ENCODE peak calls at places on chromosomes 11 and 22, in seven cellular contexts. W is stomach, B is bronchial epithelial cell, O is GM23338, K is choroid plexus epithelial cell, X is tibial nerve, N is brain microvascular endothelial cell. F is an unnamed sample.

GRCh38 chr11:45803981-45804805 is 756 bp upstream of the SLC35C1 start:
- DNase-seq in W (peak), B (peak), O (peak), K (peak), X (peak), N (peak), F (no peak)

GRCh38 chr11:75031224-75031753 is 42.6 kb downstream of the NEU3 start:
- DNase-seq in W (no peak), B (peak), O (no peak), K (peak), X (no peak), N (peak), F (no peak)

GRCh38 chr22:24230911-24231656 is 13.8 kb downstream of the GGT5 start:
- DNase-seq in W (peak), B (no peak), O (peak), K (no peak), X (no peak), N (no peak), F (no peak)

GRCh38 chr11:128711136-128711535 is 17.3 kb downstream of the FLI1 start:
- DNase-seq in W (no peak), B (peak), O (no peak), K (peak), X (no peak), N (peak), F (no peak)

GRCh38 chr11:116703421-116703820 is 69.4 kb downstream of the BUD13 start:
- DNase-seq in W (no peak), B (no peak), O (peak), K (no peak), X (no peak), N (no peak), F (no peak)

GRCh38 chr11:77283101-77283500 is 18.4 kb downstream of the GDPD4 start:
- DNase-seq in W (no peak), B (no peak), O (no peak), K (no peak), X (no peak), N (no peak), F (no peak)

GRCh38 chr11:46392421-46393230 is 1.1 kb upstream of the CHRM4 start:
- DNase-seq in W (peak), B (peak), O (peak), K (peak), X (peak), N (peak), F (peak)

GRCh38 chr11:2929511-2929879 is 275 bp upstream of the PHLDA2 start:
- DNase-seq in W (peak), B (peak), O (no peak), K (peak), X (no peak), N (peak), F (no peak)

GRCh38 chr11:65524010-65524746 is 705 bp upstream of the SCYL1 start:
- DNase-seq in W (no peak), B (peak), O (no peak), K (no peak), X (peak), N (no peak), F (no peak)

GRCh38 chr22:45542001-45542520 is 39.4 kb downstream of the FBLN1 start:
- DNase-seq in W (no peak), B (no peak), O (no peak), K (no peak), X (no peak), N (no peak), F (no peak)

GRCh38 chr11:73229321-73230275 is 11.5 kb downstream of the P2RY2 start:
- DNase-seq in W (no peak), B (no peak), O (no peak), K (no peak), X (no peak), N (no peak), F (no peak)

GRCh38 chr11:112977620-112978212 is 16.5 kb downstream of the NCAM1 start:
- DNase-seq in W (no peak), B (peak), O (no peak), K (peak), X (no peak), N (no peak), F (no peak)

GRCh38 chr11:97717922-97718321 is 1302.8 kb upstream of the CNTN5 start:
- DNase-seq in W (no peak), B (no peak), O (no peak), K (no peak), X (no peak), N (no peak), F (no peak)

GRCh38 chr22:24141586-24141985 is 39.7 kb upstream of the SUSD2 start:
- DNase-seq in W (no peak), B (peak), O (no peak), K (peak), X (no peak), N (no peak), F (no peak)

GRCh38 chr22:48896766-48897637 is 930.7 kb downstream of the BRD1 start:
- DNase-seq in W (peak), B (no peak), O (no peak), K (no peak), X (no peak), N (no peak), F (no peak)

DNA sequence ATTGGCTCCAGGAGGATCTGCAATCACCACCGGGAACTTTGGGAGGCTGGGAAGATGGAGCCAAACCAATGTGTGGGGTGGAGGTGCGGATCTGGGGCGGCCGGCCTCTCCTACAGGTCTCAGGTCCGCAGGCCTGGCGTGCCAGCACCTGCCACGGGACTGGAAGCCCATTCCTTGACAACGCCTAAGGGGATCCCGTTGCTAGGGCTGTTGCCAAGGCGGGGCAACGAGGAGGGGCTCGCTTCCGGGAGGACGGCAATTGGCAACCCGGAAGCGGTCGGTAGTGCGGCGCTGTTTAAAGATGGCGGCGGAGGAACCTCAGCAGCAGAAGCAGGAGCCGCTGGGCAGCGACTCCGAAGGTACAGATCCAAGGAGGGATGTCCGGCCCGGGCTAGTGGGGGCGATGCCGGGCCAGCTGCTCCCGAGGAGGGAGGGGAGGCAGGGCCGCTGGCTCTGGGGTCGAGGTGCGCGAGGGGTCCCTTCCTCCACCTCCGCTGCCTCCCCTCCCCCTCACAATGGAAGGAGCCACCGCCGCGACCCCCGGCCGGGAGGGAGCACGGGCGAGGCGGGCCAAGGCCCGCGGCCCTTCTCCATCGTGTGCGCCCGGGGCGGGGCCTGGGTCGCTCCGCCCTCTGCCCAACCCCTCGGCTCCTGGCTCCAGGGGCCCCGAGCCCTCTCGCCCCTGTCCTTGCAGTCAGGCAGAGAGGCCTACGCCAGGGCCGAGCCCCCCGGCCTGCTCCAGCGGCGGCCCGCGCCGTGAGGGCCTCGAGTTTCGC is at the start of gene OTUB1:
- DNase-seq in W (peak), B (peak), O (peak), K (peak), X (peak), N (peak), F (peak)
- H3K4me3 ChIP-seq in W (peak), B (peak), O (peak), K (peak), X (peak), N (peak), F (peak)

DNA sequence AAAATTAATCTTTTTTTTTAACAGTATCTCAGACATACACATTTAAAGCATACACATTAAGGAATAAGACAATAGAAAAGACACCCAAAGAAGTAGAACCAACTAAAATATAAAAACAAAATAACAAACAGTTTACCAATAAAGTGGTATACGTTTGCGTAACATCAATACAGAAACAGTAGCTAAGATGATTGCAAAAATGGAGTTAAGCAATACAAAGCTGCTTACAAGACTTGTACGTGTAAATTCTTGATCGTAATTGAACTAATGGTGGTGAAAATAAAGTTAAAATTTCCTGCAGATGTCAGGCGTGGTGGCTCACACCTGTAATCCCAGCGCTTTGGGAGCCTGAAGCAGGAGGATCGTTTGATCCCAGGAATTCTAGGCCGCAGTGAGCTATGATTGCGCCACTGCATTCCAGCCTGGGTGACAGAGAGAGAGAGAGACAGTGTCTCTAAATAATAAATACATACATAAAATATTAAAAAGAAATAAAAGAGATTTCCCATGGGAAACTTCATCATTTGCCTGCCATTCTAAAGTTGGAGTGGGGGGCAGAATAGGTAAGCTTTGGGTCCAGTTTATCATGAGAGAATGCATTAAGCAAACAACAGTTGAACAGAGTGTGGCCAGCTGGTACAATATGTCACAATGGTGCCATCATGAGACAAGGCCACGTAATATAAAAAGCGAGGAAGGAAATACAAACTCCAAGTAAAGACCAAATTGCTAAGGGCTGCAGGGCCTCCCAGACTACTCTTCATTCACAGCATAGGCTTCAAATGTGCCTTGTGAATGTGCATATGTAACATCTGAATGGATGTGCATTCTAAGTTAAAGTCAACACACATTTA is 38.9 kb upstream of the EED start:
- DNase-seq in W (no peak), B (no peak), O (no peak), K (no peak), X (peak), N (no peak), F (no peak)
- TF ChIP-seq CTCF in W (no peak), B (no peak), O (no peak), K (no peak), X (no peak), N (no peak), F (no peak)

GRCh38 chr11:41256060-41256459 is 203.4 kb downstream of the LRRC4C start:
- DNase-seq in W (no peak), B (no peak), O (no peak), K (no peak), X (no peak), N (no peak), F (no peak)
- H3K4me3 ChIP-seq in W (no peak), B (no peak), O (no peak), K (no peak), X (no peak), N (no peak), F (no peak)

GRCh38 chr11:25733777-25734176 is 598.2 kb upstream of the ANO3 start:
- DNase-seq in W (no peak), B (peak), O (peak), K (peak), X (no peak), N (no peak), F (no peak)

GRCh38 chr11:25737071-25737675 is 594.8 kb upstream of the ANO3 start:
- DNase-seq in W (no peak), B (no peak), O (no peak), K (no peak), X (no peak), N (no peak), F (no peak)

DNA sequence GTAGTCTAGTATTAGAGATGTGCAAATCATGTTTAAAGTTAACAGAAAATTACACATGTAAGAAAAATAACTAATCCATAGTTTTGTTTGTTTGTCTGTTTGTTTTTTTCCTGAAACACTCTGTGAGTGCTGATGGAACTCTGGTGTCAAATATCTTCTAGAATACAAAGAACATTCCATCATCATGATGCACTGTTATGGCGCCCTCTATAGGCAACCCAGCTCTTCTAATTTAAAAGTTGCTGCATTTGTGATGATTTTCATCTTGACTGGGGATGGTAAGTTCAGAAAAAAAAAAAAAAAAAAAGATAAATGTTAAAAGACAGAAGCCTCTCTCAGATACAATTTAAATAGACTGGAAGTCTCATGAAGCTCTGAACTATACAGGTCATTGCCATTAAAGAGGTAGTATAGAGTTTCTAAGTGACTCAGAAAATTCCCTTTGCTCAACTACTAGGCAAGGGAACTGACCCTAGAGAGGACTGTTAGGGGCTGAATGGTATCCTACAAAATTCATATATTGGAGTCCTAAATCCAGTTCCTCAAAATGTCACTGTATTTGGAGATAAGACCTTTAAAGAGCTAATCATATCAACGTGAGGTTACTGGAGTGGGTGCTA is 597.2 kb upstream of the ANO3 start:
- DNase-seq in W (no peak), B (peak), O (peak), K (peak), X (no peak), N (peak), F (peak)
- TF ChIP-seq CTCF in W (no peak), B (peak), O (peak), K (peak), X (no peak), N (peak), F (peak)

GRCh38 chr22:37752189-37753061 is 55.3 kb upstream of the GCAT start:
- DNase-seq in W (peak), B (peak), O (no peak), K (peak), X (peak), N (peak), F (peak)

GRCh38 chr22:37749831-37750595 is 53.2 kb downstream of the TRIOBP start:
- DNase-seq in W (no peak), B (peak), O (no peak), K (peak), X (no peak), N (peak), F (no peak)

GRCh38 chr22:37751449-37752188 is 54.8 kb downstream of the TRIOBP start:
- DNase-seq in W (no peak), B (no peak), O (no peak), K (peak), X (no peak), N (no peak), F (no peak)

GRCh38 chr22:37749223-37749622 is 52.4 kb downstream of the TRIOBP start:
- DNase-seq in W (peak), B (peak), O (no peak), K (no peak), X (no peak), N (no peak), F (no peak)

DNA sequence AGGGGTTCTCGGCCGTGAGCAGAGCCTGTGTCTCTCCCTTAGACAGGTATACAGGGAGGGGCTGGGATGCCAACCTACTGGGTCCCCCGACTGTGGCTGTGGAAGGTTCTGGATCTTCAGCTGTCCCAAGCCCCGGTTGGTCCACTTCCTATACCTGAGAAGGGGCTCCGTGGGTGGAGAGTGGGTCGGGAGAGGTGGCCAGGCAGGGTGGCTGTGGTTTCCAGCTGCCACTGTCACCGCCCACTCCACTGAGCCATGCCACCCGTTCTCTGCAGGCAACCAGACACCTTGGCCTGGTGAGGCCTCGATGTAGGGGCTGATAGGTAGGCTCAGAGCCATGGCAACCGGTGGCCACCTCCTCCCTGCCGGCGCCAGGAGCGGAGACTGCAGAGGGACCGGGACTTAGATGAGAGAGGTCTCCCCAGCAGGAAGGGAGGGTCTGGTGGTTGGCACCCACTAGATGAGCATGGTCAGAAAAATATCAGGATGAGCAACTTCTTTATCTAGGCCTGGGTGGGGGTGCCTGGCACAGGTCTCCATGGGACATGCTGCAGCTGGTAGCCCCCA is 53.8 kb downstream of the TRIOBP start:
- DNase-seq in W (no peak), B (no peak), O (no peak), K (no peak), X (no peak), N (no peak), F (no peak)
- H3K4me3 ChIP-seq in W (no peak), B (no peak), O (no peak), K (no peak), X (no peak), N (no peak), F (no peak)

DNA sequence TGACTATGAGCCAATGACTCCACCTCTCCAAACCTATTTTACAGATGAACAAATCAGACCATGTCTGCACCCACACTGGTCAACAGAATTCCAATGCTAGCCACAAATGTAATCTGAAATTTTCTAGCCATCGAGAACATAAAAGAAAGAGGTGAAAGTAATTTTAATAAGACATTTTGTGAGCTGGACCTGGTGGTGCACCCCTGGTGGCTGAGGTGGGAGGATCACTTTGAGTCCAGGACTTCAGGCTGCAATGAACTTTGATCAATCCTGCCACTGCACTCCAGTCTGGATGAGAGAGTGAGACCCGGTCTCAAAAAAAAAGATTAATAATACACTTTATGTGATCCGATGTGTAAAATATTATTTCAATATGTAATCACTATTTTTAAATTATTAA is 9.4 kb upstream of the RNF185 start:
- DNase-seq in W (no peak), B (no peak), O (peak), K (peak), X (no peak), N (no peak), F (no peak)
- TF ChIP-seq CTCF in W (no peak), B (peak), O (peak), K (peak), X (no peak), N (peak), F (peak)

GRCh38 chr11:111912535-111912934 is at the start of gene HSPB2:
- DNase-seq in W (no peak), B (no peak), O (peak), K (no peak), X (no peak), N (no peak), F (no peak)
- H3K4me3 ChIP-seq in W (peak), B (peak), O (peak), K (peak), X (peak), N (peak), F (no peak)

GRCh38 chr11:61553373-61554171 is 27.3 kb downstream of the SYT7 start:
- DNase-seq in W (no peak), B (no peak), O (no peak), K (no peak), X (no peak), N (no peak), F (no peak)

GRCh38 chr11:61556621-61557020 is 24.3 kb downstream of the SYT7 start:
- DNase-seq in W (no peak), B (no peak), O (no peak), K (no peak), X (no peak), N (no peak), F (no peak)

GRCh38 chr11:61555978-61556377 is 24.9 kb downstream of the SYT7 start:
- DNase-seq in W (no peak), B (no peak), O (no peak), K (no peak), X (no peak), N (no peak), F (no peak)

GRCh38 chr11:61554172-61554988 is 26.5 kb downstream of the SYT7 start:
- DNase-seq in W (no peak), B (peak), O (no peak), K (no peak), X (no peak), N (no peak), F (no peak)

DNA sequence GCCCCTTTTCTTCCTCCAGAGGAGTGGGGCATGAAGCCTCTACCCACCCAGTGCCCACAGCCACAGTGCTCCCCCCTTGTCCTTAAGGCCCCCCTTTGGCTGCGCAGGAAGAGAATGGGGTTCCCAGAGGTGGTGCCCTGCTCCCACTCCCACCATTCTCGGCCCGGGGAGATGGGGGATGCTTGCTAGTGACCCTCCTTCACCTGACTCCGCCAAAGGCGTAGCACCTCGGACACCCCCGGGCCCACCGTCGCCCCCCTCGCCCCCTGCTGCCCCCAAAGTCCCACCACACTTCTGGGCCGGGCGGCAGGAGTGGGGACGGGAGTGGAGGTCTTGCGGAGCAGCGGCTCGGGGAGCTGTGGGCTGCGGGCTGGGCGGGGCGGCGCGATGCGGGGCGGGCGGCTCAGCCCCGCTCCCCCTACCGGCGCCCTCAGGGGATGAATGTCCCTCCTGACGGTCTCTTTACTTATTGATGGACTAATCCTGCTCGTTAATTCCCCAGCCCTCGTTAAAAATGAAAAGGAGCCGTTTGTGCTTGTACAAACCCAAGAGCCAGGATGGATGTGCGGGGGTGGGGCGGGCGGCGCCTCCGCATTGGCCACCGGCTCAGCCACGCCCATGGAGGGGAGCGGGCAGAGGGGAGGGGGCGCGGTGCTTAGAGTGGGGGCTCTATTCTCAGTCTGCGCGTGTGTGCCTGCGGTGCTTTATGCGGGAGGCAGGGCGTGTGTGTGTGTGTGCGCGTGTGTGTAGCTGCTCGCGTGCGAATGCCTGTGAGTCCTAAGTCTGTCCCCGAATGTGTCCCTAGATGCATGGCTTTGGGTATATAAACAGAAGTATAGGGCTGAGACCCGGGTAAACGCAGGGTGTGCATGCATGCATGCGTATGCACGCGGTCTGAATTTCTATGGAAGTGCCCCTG is 25.6 kb downstream of the SYT7 start:
- DNase-seq in W (no peak), B (no peak), O (peak), K (no peak), X (no peak), N (no peak), F (no peak)
- TF ChIP-seq CTCF in W (no peak), B (peak), O (no peak), K (peak), X (no peak), N (peak), F (no peak)

GRCh38 chr11:67261635-67261941 is 4.7 kb upstream of the GRK2 start:
- DNase-seq in W (no peak), B (no peak), O (no peak), K (no peak), X (no peak), N (no peak), F (no peak)
- H3K4me3 ChIP-seq in W (peak), B (no peak), O (peak), K (peak), X (peak), N (peak), F (peak)